ENCODE peak calls at places on chromosomes 16 and 17, in nine cellular contexts. W is neural crest cell, M is left lung, Z is colonic mucosa, O is AG10803, K is cardiac fibroblast, J is uterus, E is cardiac muscle cell, C is psoas muscle. U is an unnamed sample.

GRCh38 chr16:47916266-47916665 is 239.5 kb downstream of the ABCC12 start:
- DNase-seq in W (no peak), M (no peak), Z (no peak), O (peak), K (peak), J (no peak), E (no peak), C (no peak), U (no peak)

GRCh38 chr17:1635675-1636465 is 7.2 kb upstream of the SLC43A2 start:
- DNase-seq in W (no peak), M (no peak), Z (no peak), O (no peak), K (no peak), J (no peak), E (peak), C (no peak), U (no peak)

GRCh38 chr17:71799657-71800056 is 321.2 kb upstream of the SOX9 start:
- DNase-seq in W (no peak), M (no peak), Z (no peak), O (no peak), K (no peak), J (no peak), E (no peak), C (no peak), U (no peak)

GRCh38 chr17:32852811-32853210 is 24.1 kb downstream of the MYO1D start:
- DNase-seq in W (no peak), M (no peak), Z (no peak), O (no peak), K (peak), J (no peak), E (peak), C (no peak), U (no peak)

GRCh38 chr17:30000001-30000754 is 58.7 kb downstream of the EFCAB5 start:
- DNase-seq in W (no peak), M (no peak), Z (no peak), O (no peak), K (peak), J (no peak), E (no peak), C (no peak), U (no peak)

GRCh38 chr17:7034955-7035590 is 742 bp upstream of the SLC16A13 start:
- DNase-seq in W (no peak), M (no peak), Z (no peak), O (no peak), K (no peak), J (no peak), E (no peak), C (no peak), U (peak)

GRCh38 chr16:51651061-51651466 is 500.0 kb upstream of the SALL1 start:
- DNase-seq in W (no peak), M (no peak), Z (no peak), O (no peak), K (no peak), J (no peak), E (peak), C (no peak), U (no peak)

GRCh38 chr17:28645576-28645939 is 600 bp upstream of the BLTP2 start:
- DNase-seq in W (no peak), M (no peak), Z (peak), O (no peak), K (no peak), J (no peak), E (no peak), C (no peak), U (no peak)

GRCh38 chr17:41329279-41329925 is 13.9 kb upstream of the KRTAP17-1 start:
- DNase-seq in W (peak), M (peak), Z (peak), O (peak), K (peak), J (no peak), E (peak), C (no peak), U (peak)

GRCh38 chr17:40038882-40039513 is 15.2 kb downstream of the MED24 start:
- DNase-seq in W (peak), M (no peak), Z (no peak), O (peak), K (peak), J (peak), E (peak), C (peak), U (no peak)

GRCh38 chr17:45428954-45429337 is 3.7 kb downstream of the ARHGAP27 start:
- DNase-seq in W (no peak), M (peak), Z (no peak), O (no peak), K (no peak), J (no peak), E (no peak), C (peak), U (no peak)

GRCh38 chr17:47277921-47278320 is 24.3 kb downstream of the ITGB3 start:
- DNase-seq in W (no peak), M (no peak), Z (no peak), O (peak), K (no peak), J (no peak), E (no peak), C (no peak), U (no peak)

GRCh38 chr16:55502801-55503366 is 6.0 kb upstream of the LPCAT2 start:
- DNase-seq in W (peak), M (peak), Z (peak), O (peak), K (peak), J (peak), E (peak), C (peak), U (no peak)

GRCh38 chr17:29593546-29594440 is 861 bp downstream of the ANKRD13B start:
- DNase-seq in W (no peak), M (no peak), Z (no peak), O (no peak), K (no peak), J (peak), E (peak), C (no peak), U (peak)

GRCh38 chr16:10942352-10943297 is at the start of gene DEXI:
- DNase-seq in W (peak), M (peak), Z (peak), O (peak), K (peak), J (peak), E (peak), C (peak), U (peak)

GRCh38 chr17:19570497-19571151 is 37.0 kb downstream of the SLC47A1 start:
- DNase-seq in W (no peak), M (no peak), Z (peak), O (no peak), K (no peak), J (no peak), E (no peak), C (no peak), U (no peak)

DNA sequence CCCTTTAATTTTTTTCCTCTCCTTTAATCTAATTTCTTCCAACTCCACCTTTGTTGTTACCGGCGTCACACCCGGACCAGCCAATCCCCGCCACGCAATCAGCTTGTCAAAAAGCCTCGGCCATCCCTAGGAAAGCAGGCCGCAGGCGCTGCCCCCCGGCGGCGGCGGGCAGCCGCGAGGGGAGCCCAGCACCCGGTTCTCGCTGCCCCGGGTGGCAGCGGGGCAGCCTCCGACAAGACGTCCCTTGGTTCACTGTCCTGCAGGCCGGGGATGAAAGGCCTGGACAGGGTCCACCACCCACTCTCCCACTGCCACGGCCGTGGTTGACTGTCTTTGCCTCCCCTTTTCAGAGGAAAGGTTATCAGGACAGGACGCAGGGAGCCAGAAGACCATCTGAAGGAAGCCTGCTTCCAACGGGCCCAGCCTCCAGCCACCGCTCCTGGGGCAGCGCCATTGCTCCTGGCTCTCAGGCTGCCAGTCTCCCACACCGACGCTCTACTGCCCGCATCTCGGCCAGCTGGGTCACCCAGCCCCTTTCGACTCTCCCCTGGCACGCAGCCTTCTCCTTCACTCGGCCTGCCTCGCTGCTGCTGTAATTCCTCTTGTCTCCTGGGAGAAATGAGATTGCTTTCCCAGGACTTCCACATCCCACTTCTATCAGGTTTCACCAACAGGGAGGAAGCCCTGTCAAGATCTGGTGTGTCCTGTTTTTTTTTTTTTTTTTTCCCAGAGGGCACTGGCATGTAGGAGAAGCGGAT is 2.8 kb upstream of the UBTF start:
- DNase-seq in W (peak), M (peak), Z (peak), O (peak), K (peak), J (peak), E (peak), C (peak), U (peak)
- TF ChIP-seq CTCF in W (no peak), M (no peak), Z (no peak), O (peak), K (no peak), J (peak), E (peak), C (peak), U (no peak)

DNA sequence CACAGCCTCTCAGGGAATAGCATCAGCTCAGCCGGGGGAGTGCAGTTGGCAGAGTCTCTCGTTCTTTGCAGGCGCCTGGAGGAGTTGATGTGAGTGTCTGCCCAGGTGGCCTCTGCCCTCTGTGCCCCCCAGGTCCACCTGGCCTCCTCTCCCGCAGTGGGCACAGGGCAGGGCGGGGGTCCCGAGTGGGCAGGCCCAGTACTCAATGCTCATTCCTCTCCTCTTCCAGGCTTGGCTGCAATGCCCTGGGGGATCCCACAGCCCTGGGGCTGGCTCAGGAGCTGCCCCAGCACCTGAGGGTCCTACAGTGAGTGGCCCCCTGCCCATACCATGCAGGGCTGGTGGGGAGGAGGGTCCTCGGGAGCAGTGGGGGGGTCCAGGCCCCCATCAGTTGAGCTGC is 14.7 kb upstream of the CPNE2 start:
- DNase-seq in W (no peak), M (no peak), Z (no peak), O (no peak), K (no peak), J (no peak), E (no peak), C (no peak), U (no peak)
- TF ChIP-seq CTCF in W (no peak), M (no peak), Z (no peak), O (no peak), K (no peak), J (no peak), E (no peak), C (no peak), U (no peak)

DNA sequence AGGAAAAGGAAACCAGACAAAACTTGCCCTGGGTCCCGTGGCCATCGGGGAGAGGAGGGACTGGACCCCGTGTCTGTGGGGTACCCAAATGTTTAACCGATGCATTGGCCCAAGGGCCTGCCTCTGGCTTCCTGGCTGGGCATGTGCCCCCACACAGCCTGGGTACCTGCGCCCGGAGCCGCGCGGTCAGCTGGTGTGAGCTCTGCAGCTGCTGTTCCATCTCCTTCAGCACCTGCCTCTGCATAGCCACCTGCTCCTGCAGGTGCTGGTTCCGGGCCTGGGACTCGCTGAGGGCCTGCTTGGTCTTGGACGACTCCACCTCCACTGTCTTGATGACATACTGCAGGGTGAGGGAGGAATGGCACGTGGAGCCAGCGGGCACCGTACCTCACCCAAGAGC is 31.9 kb downstream of the KIFC3 start:
- DNase-seq in W (no peak), M (no peak), Z (no peak), O (no peak), K (no peak), J (no peak), E (no peak), C (no peak), U (no peak)
- TF ChIP-seq CTCF in W (no peak), M (no peak), Z (no peak), O (no peak), K (no peak), J (no peak), E (no peak), C (no peak), U (no peak)

DNA sequence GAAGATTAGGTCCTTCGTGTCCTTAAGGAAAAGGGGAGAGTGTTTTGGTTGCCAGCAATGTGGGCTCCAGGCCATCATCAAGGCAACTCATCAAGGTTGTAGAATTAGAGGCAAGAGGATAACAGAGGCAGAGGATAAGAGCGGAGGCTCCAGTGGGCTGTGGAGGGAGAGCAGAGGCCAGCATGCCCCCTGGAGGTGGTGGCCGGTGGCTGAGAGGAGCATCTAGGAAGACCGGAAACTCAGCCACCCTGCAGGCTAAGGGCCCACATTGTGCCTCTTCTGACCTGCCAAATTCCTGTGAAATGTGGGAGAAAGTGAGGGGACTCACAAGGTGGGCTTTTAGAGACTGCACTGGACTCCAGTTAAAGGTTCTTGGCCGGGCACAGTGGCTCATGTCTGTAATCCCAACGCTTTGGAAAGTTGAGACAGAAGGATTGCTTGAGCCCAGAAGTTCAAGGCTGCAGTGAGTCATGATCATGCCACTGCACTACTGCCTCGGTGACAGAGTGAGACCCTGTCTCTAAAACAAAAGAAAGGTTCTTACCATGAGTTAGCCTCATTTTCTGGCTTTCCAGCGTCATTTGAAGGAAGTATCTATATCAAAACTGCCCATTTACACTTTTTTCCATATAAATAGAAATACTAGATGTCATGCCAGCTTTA is 62.7 kb upstream of the ADORA2B start:
- DNase-seq in W (no peak), M (no peak), Z (no peak), O (no peak), K (no peak), J (no peak), E (no peak), C (no peak), U (no peak)
- TF ChIP-seq CTCF in W (no peak), M (no peak), Z (no peak), O (no peak), K (peak), J (no peak), E (peak), C (no peak), U (no peak)

GRCh38 chr17:81996232-81996756 is 18.9 kb downstream of the ASPSCR1 start:
- DNase-seq in W (no peak), M (peak), Z (no peak), O (no peak), K (no peak), J (no peak), E (no peak), C (peak), U (no peak)

GRCh38 chr17:81994593-81995462 is 17.4 kb downstream of the ASPSCR1 start:
- DNase-seq in W (no peak), M (peak), Z (no peak), O (no peak), K (no peak), J (no peak), E (no peak), C (peak), U (no peak)

GRCh38 chr17:81996757-81997441 is 19.5 kb downstream of the ASPSCR1 start:
- DNase-seq in W (no peak), M (no peak), Z (no peak), O (no peak), K (no peak), J (no peak), E (no peak), C (peak), U (no peak)

GRCh38 chr17:81993726-81994592 is 16.5 kb downstream of the ASPSCR1 start:
- DNase-seq in W (no peak), M (peak), Z (no peak), O (no peak), K (no peak), J (no peak), E (no peak), C (peak), U (no peak)

DNA sequence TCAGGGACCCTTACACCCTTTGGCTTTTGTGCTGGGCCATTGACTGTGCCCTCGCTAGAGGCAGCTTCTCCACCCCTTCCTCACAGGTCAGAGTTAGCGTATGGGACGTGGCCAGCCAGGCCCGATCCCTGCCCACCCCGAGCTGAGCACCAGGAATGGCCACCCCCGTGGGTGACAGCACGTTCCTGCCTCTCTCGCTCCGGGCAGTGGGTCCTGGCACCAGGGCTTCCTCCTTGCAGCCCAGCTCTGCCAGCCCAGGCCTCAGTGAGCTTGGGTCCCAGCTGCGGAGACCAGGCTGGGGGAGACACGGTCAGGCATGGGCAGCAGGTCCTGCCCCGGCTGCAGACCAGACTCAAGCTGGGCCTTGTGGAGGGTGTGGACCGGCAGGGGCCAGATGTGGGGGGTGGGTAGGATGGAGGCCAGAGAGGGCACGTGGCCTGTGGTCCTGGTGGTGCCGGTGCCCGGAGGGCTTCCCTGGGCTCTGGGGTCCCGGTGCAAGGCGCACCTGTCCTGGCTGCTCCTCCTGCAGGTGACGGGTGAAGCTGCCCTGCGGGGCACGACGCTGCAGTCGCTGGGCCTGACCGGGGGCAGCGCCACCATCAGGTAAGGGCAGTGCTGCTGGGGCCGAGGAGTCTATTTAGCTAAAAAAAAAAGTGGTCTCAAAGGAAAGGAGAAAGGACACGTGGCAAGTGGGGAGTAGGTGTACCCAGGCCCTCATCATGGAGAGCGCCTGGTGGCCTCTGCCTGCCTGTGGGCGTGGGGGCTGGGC is 18.2 kb downstream of the ASPSCR1 start:
- DNase-seq in W (no peak), M (peak), Z (no peak), O (no peak), K (no peak), J (no peak), E (no peak), C (peak), U (no peak)
- TF ChIP-seq CTCF in W (no peak), M (no peak), Z (no peak), O (no peak), K (no peak), J (no peak), E (no peak), C (no peak), U (no peak)

GRCh38 chr17:75750661-75751423 is 14.2 kb downstream of the GALK1 start:
- DNase-seq in W (no peak), M (no peak), Z (no peak), O (no peak), K (no peak), J (no peak), E (no peak), C (no peak), U (no peak)

GRCh38 chr17:75751676-75752404 is 13.2 kb downstream of the GALK1 start:
- DNase-seq in W (no peak), M (no peak), Z (no peak), O (no peak), K (no peak), J (no peak), E (no peak), C (no peak), U (no peak)

GRCh38 chr17:75752405-75753192 is 12.4 kb downstream of the GALK1 start:
- DNase-seq in W (no peak), M (no peak), Z (no peak), O (no peak), K (no peak), J (no peak), E (no peak), C (peak), U (no peak)

GRCh38 chr17:75748706-75749105 is 16.3 kb downstream of the GALK1 start:
- DNase-seq in W (no peak), M (no peak), Z (no peak), O (no peak), K (no peak), J (no peak), E (no peak), C (no peak), U (no peak)

DNA sequence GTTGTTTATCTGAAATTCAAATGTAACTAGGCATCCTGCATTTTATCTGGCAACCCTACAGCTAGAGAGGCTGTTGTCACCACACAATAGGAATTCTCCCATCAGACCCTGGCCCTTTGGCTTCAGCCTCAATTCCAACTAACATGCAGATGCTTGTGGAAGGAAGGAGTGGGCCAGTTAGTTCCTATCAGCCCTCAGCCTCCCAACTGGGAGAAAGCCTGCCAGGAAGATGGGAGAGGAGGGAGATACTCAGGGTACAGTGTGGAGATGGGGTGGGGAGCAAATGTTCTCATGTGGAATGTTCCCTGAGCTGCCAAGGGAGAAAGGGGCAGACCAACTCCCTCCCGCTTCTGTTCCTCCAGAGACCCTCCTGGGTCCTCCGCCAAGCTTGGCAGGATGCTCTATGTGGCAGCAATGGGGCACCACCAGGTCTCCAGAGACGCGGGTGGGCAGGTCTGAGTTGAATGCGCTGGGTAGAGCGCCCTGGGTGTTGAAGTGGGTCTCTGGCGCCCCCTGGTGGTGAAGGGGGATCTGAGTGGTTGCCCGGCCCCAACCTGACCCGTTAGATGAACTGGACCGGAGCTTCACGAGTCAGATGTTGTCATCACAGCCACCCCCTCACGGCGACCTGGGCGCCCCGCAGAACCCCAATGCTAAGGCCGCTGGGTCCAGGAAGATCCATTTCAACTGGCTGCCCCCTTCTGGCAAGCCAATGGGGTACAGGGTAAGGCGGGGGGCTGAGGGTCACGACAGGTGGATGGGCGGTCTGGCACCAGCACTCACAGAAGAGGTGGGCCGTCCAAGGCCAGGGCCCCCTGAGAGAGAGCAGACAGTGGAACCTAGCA is 15.2 kb downstream of the GALK1 start:
- DNase-seq in W (peak), M (peak), Z (peak), O (peak), K (peak), J (peak), E (peak), C (peak), U (peak)
- TF ChIP-seq CTCF in W (peak), M (peak), Z (peak), O (peak), K (peak), J (peak), E (peak), C (peak), U (peak)